ENCODE peak calls at places on chromosomes 2 and 18, in five cellular contexts. D is NT2/D1, I is HepG2, O is H1, E is GM12878. N is an unnamed sample.

GRCh38 chr2:226891780-226892590 is 56.1 kb downstream of the RHBDD1 start:
- DNase-seq in I (no peak), E (no peak), D (no peak), O (no peak), N (no peak)

GRCh38 chr18:63148449-63149199 is 170.9 kb downstream of the BCL2 start:
- DNase-seq in O (no peak), E (no peak), D (no peak), I (no peak), N (no peak)

GRCh38 chr2:39264733-39265132 is 21.0 kb upstream of the CDKL4 start:
- DNase-seq in E (no peak), D (no peak), I (no peak), O (no peak), N (peak; percentile 11)

GRCh38 chr2:237628482-237629187 is 1.2 kb downstream of the LRRFIP1 start:
- DNase-seq in I (no peak), D (no peak), E (no peak), O (no peak), N (no peak)

GRCh38 chr2:96860065-96861029 is 2.5 kb upstream of the ANKRD39 start:
- DNase-seq in E (no peak), D (no peak), O (peak; percentile 54), I (no peak), N (no peak)

GRCh38 chr18:57791192-57791591 is 11.9 kb downstream of the ATP8B1 start:
- DNase-seq in I (no peak), O (no peak), D (no peak), E (no peak), N (no peak)

GRCh38 chr18:6557470-6558245 is 142.9 kb upstream of the L3MBTL4 start:
- DNase-seq in O (no peak), D (peak; percentile 32), I (no peak), E (no peak), N (no peak)

GRCh38 chr2:162074579-162074922 is 536 bp upstream of the DPP4 start:
- DNase-seq in O (no peak), I (no peak), E (no peak), D (peak; percentile 38), N (no peak)

GRCh38 chr2:23294238-23294637 is 90.7 kb upstream of the KLHL29 start:
- DNase-seq in D (no peak), E (no peak), O (no peak), I (no peak), N (no peak)

GRCh38 chr2:63050186-63050915 is at the start of gene OTX1:
- DNase-seq in D (no peak), I (peak; percentile 82), E (peak; percentile 41), O (peak; percentile 89), N (peak; percentile 92)

GRCh38 chr2:160405077-160405865 is 88.3 kb downstream of the RBMS1 start:
- DNase-seq in E (no peak), I (no peak), O (no peak), D (peak; percentile 43), N (no peak)

GRCh38 chr2:140164449-140164848 is 1384.3 kb upstream of the NXPH2 start:
- DNase-seq in E (no peak), I (no peak), O (no peak), D (no peak), N (no peak)

GRCh38 chr2:130869441-130870160 is 32.9 kb downstream of the ARHGEF4 start:
- DNase-seq in I (no peak), D (no peak), E (no peak), O (no peak), N (no peak)

GRCh38 chr2:239722760-239723448 is 302.2 kb downstream of the NDUFA10 start:
- DNase-seq in D (no peak), E (no peak), I (no peak), O (peak; percentile 28), N (no peak)

GRCh38 chr2:3631851-3632659 is 25.9 kb upstream of the ALLC start:
- DNase-seq in E (no peak), D (no peak), O (peak; percentile 20), I (no peak), N (no peak)

GRCh38 chr2:17557596-17557995 is 17.1 kb downstream of the VSNL1 start:
- DNase-seq in I (peak; percentile 61), D (no peak), O (no peak), E (no peak), N (no peak)

GRCh38 chr2:113212245-113213060 is 38.7 kb downstream of the PSD4 start:
- DNase-seq in E (no peak), O (no peak), I (peak; percentile 35), D (no peak), N (no peak)

GRCh38 chr2:98598781-98599428 is 9.4 kb downstream of the COA5 start:
- DNase-seq in D (no peak), I (no peak), E (no peak), O (no peak), N (no peak)

GRCh38 chr2:119198267-119198840 is 25.3 kb upstream of the STEAP3 start:
- DNase-seq in E (no peak), D (no peak), I (peak; percentile 67), O (no peak), N (no peak)

GRCh38 chr2:181152221-181152620 is 171.8 kb downstream of the UBE2E3 start:
- DNase-seq in D (no peak), O (no peak), E (no peak), I (no peak), N (no peak)

GRCh38 chr2:148812306-148812705 is 62.7 kb upstream of the KIF5C start:
- DNase-seq in I (no peak), D (no peak), E (no peak), O (peak; percentile 39), N (no peak)

GRCh38 chr2:229129738-229130371 is 141.2 kb downstream of the PID1 start:
- DNase-seq in O (no peak), D (no peak), I (no peak), E (no peak), N (no peak)

GRCh38 chr2:55175254-55176093 is 56.6 kb downstream of the CLHC1 start:
- DNase-seq in E (no peak), D (no peak), I (peak; percentile 41), O (no peak), N (peak; percentile 64)

GRCh38 chr18:58277457-58277739 is 233.4 kb downstream of the NEDD4L start:
- DNase-seq in D (no peak), I (no peak), O (no peak), E (no peak), N (no peak)

GRCh38 chr2:233040174-233040530 is 7.7 kb downstream of the NEU2 start:
- DNase-seq in D (no peak), O (no peak), E (no peak), I (no peak), N (no peak)

GRCh38 chr2:195710407-195710806 is 53.4 kb downstream of the SLC39A10 start:
- DNase-seq in O (no peak), D (no peak), E (no peak), I (no peak), N (no peak)

GRCh38 chr18:6547476-6547875 is 132.8 kb upstream of the L3MBTL4 start:
- DNase-seq in O (no peak), I (no peak), D (no peak), E (no peak), N (no peak)

GRCh38 chr18:25235648-25236047 is 116.3 kb downstream of the ZNF521 start:
- DNase-seq in D (no peak), E (no peak), I (no peak), O (no peak), N (no peak)

GRCh38 chr2:233351423-233351822 is 2.9 kb upstream of the DGKD start:
- DNase-seq in O (no peak), I (no peak), D (no peak), E (no peak), N (no peak)

GRCh38 chr2:180759631-180760030 is 220.8 kb upstream of the UBE2E3 start:
- DNase-seq in D (no peak), O (no peak), E (no peak), I (no peak), N (no peak)

GRCh38 chr2:212595036-212595654 is 56.5 kb upstream of the ERBB4 start:
- DNase-seq in D (no peak), O (no peak), I (peak; percentile 5), E (peak; percentile 17), N (no peak)

GRCh38 chr2:68365087-68365486 is at the start of gene PLEK:
- DNase-seq in O (no peak), I (no peak), E (no peak), D (no peak), N (no peak)

GRCh38 chr2:51650769-51651168 is 618.8 kb upstream of the NRXN1 start:
- DNase-seq in E (no peak), D (no peak), I (no peak), O (no peak), N (no peak)

GRCh38 chr2:170587937-170588336 is 127.2 kb upstream of the SP5 start:
- DNase-seq in O (no peak), I (no peak), D (no peak), E (no peak), N (no peak)

GRCh38 chr2:234590076-234590475 is 93.2 kb upstream of the ARL4C start:
- DNase-seq in I (no peak), E (no peak), D (no peak), O (no peak), N (no peak)
- TF ChIP-seq SUZ12 in I (no peak), E (no peak), D (no peak), O (no peak), N (no peak)

GRCh38 chr2:219425238-219426067 is 7.3 kb downstream of the DES start:
- DNase-seq in D (no peak), I (no peak), O (no peak), E (no peak), N (no peak)
- TF ChIP-seq SUZ12 in D (no peak), I (no peak), O (no peak), E (no peak), N (no peak)

GRCh38 chr2:235860846-235861245 is 307.3 kb downstream of the GBX2 start:
- DNase-seq in D (no peak), O (no peak), I (no peak), E (no peak), N (no peak)
- TF ChIP-seq SUZ12 in D (no peak), O (no peak), I (no peak), E (no peak), N (no peak)

GRCh38 chr18:47917923-47918610 is 12.4 kb downstream of the SMAD2 start:
- DNase-seq in D (peak; percentile 8), I (no peak), E (no peak), O (no peak), N (no peak)
- TF ChIP-seq SUZ12 in D (no peak), I (no peak), E (no peak), O (no peak), N (no peak)

GRCh38 chr2:61287254-61287653 is 125.3 kb downstream of the C2orf74 start:
- DNase-seq in E (no peak), D (no peak), I (no peak), O (no peak), N (no peak)

GRCh38 chr2:61288070-61288841 is 126.3 kb downstream of the C2orf74 start:
- DNase-seq in D (no peak), I (no peak), O (no peak), E (no peak), N (no peak)

GRCh38 chr2:61291851-61292575 is 130.0 kb downstream of the C2orf74 start:
- DNase-seq in O (no peak), E (no peak), D (no peak), I (no peak), N (no peak)
- TF ChIP-seq SUZ12 in O (no peak), E (no peak), D (no peak), I (no peak), N (no peak)

N was measured in HEK293T.